ENCODE peak calls at places on chromosomes 11 and 22, in nine cellular contexts. X is lung; V is CD4-positive, CD25-positive, alpha-beta regulatory T cell; I is A549; J is right lobe of liver; H is psoas muscle; Q is IMR-90; A is pancreas; K is spleen. N is an unnamed sample. For H3K4me1, the result is how much of the 10 kb centered on the place peaks cover.

GRCh38 chr11:35041070-35041554 is 97.9 kb upstream of the CD44 start:
- DNase-seq in X (no peak), H (no peak), Q (no peak), J (no peak), V (no peak), I (no peak), A (no peak), K (no peak), N (no peak)

GRCh38 chr11:26276798-26277424 is 55.0 kb upstream of the ANO3 start:
- DNase-seq in K (no peak), I (peak), V (peak), X (peak), J (no peak), Q (peak), A (no peak), H (no peak), N (peak)

GRCh38 chr22:49968831-49969661 is 8.5 kb downstream of the PIM3 start:
- DNase-seq in J (no peak), K (peak), H (peak), I (no peak), Q (no peak), A (peak), X (no peak), V (no peak), N (no peak)

GRCh38 chr11:120808616-120809050 is 215.3 kb upstream of the TBCEL start:
- DNase-seq in K (no peak), Q (no peak), H (no peak), X (no peak), A (no peak), J (peak), V (no peak), I (peak), N (no peak)

GRCh38 chr11:102312656-102313055 is 4.6 kb upstream of the BIRC3 start:
- DNase-seq in V (no peak), I (no peak), H (no peak), J (no peak), A (no peak), X (no peak), K (no peak), Q (peak), N (no peak)

GRCh38 chr22:44538071-44538470 is 40.0 kb upstream of the RTL6 start:
- DNase-seq in I (peak), J (no peak), Q (peak), H (no peak), K (no peak), X (no peak), A (no peak), V (no peak), N (no peak)

GRCh38 chr22:45142376-45142775 is 21.3 kb upstream of the NUP50 start:
- DNase-seq in V (no peak), H (no peak), K (no peak), I (no peak), Q (no peak), X (no peak), J (no peak), A (no peak), N (no peak)

GRCh38 chr22:35230839-35231584 is 26.3 kb upstream of the HMGXB4 start:
- DNase-seq in H (no peak), V (peak), J (no peak), A (no peak), Q (no peak), X (no peak), K (no peak), I (peak), N (peak)

GRCh38 chr11:123576501-123576900 is 77.9 kb downstream of the SCN3B start:
- DNase-seq in X (no peak), K (no peak), H (no peak), V (no peak), I (no peak), Q (no peak), J (no peak), A (no peak), N (no peak)

GRCh38 chr11:86484164-86484794 is 109.6 kb downstream of the CCDC81 start:
- DNase-seq in H (peak), A (no peak), Q (peak), J (no peak), K (no peak), V (no peak), X (no peak), I (peak), N (peak)

GRCh38 chr11:118497831-118498230 is 29.4 kb upstream of the TTC36 start:
- DNase-seq in H (no peak), A (no peak), J (no peak), I (no peak), V (no peak), Q (peak), K (no peak), X (no peak), N (no peak)

GRCh38 chr11:88367310-88367709 is 29.8 kb upstream of the CTSC start:
- DNase-seq in H (no peak), V (no peak), J (no peak), A (no peak), I (no peak), K (no peak), X (no peak), Q (no peak), N (no peak)

DNA sequence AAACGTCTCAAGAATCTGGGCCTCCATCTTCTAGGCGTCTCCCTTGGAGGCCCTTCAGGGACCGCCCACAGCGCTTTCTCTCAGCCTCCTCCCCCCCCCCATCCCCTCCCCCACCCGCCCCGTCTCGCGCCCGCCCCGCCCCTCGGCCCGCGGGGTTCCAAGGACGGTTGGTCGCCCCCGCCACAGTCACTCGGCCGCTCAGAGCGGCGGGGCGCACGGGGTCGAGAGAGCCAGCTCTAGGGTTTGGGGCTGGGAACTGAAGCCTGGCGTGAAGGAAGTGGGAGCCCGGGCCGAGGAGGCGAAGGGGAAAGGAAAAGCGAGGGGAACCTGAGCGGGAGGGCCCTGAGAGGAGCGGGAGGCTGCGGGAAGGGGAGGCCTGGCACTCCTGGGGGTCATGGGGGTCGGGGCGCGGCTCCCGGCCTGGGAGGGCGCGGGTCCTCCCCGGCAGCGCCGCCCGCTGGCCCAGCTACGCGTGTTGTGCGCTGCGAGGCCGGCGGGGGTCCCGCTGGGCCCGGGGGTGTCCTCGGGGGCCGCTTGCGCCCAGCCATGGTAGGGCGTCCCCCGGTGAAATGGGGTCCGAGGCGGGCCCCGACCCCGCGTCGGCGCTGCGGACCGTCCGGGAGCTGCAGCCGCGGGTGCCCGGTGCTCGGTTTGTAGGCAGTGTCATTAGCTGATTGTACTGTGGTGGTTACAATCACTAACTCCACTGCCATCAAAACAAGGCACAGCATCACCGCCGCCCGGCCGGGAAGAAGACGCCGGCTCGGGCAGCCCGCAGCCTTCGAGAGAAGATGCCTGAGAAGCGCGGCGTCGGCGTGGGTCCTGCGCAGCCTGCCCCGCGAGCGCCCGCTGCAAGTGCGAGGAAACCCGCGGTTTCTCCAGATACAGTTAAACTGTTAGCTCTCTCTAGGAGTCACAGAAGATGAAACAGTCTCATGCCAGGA is at the start of gene BTG4:
- DNase-seq in K (no peak), V (peak), A (peak), Q (no peak), X (no peak), J (no peak), H (no peak), I (peak), N (peak)
- H3K4me3 ChIP-seq in K (peak), V (peak), A (peak), Q (peak), X (peak), J (peak), H (peak), I (peak), N (peak)

DNA sequence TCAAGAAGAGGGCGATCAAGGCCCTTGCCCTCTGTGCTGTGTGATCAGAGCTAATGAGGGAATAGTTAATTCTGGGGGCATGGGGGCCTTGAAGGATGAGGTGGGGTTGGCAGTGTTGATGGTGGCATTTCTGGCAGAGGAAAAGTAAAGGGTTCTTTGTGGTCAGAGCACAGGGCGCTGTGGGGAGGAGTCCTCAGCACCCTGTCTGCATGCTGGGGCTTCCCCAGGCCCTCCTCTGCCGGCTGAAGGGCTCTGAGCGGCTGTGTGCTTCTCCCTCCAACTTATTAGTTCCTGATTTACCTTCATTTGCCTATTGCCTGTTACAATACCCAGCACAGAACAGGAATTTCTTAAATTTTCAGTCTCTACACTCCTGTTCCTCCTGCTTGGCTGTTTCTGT is 122.8 kb downstream of the HIPK3 start:
- DNase-seq in A (no peak), K (peak), J (no peak), V (no peak), X (no peak), I (no peak), Q (no peak), H (no peak), N (no peak)
- H3K4me1 ChIP-seq in A (under half), K (under half), J (under half), V (under half), X (under half), I (under half), Q (under half), H (under half), N (under half)

GRCh38 chr11:13964771-13965074 is 2.2 kb downstream of the SPON1 start:
- DNase-seq in Q (no peak), X (no peak), I (no peak), A (no peak), J (no peak), K (no peak), H (no peak), V (no peak), N (no peak)
- H3K4me3 ChIP-seq in Q (no peak), X (peak), I (no peak), A (peak), J (no peak), K (no peak), H (peak), V (no peak), N (no peak)

DNA sequence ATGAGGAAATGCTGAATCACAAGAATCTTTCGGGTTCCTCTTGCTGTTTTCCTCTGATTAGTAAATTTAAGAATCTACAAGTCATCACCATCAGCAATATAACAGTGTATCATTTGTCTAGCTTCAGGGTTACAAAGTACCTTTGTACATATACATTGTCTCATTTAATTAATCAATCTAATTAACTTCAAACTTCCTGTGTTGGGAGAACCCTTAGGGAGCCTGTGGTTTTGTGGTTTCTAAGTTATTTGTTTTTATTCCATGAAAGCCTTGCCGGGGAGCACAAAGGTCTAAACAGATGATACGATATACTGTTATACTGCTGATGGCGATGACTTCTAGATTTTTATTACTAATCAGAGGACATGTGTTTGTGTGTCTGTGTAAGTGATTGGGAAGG is 41.0 kb downstream of the TIMP3 start:
- DNase-seq in J (no peak), X (no peak), H (no peak), K (no peak), V (no peak), A (no peak), I (no peak), Q (peak), N (no peak)
- H3K4me1 ChIP-seq in J (under half), X (under half), H (under half), K (under half), V (under half), A (under half), I (under half), Q (under half), N (under half)

GRCh38 chr11:2989551-2989950 is 2.6 kb downstream of the NAP1L4 start:
- DNase-seq in X (no peak), Q (no peak), H (no peak), K (no peak), V (no peak), A (no peak), I (no peak), J (no peak), N (no peak)
- H3K4me3 ChIP-seq in X (no peak), Q (no peak), H (peak), K (peak), V (peak), A (peak), I (peak), J (no peak), N (peak)

GRCh38 chr11:47390084-47390760 is 11.9 kb upstream of the SPI1 start:
- DNase-seq in A (no peak), I (no peak), Q (no peak), K (peak), H (no peak), J (peak), X (no peak), V (no peak), N (no peak)

GRCh38 chr11:47393163-47394049 is 15.0 kb upstream of the SLC39A13 start:
- DNase-seq in I (no peak), Q (peak), X (no peak), K (peak), A (no peak), H (peak), V (no peak), J (peak), N (no peak)

GRCh38 chr11:47392546-47393162 is 14.3 kb upstream of the SPI1 start:
- DNase-seq in I (no peak), A (no peak), J (no peak), K (no peak), V (no peak), H (no peak), X (no peak), Q (no peak), N (no peak)

GRCh38 chr11:47391077-47391583 is 12.8 kb upstream of the SPI1 start:
- DNase-seq in V (no peak), H (no peak), X (no peak), A (no peak), Q (no peak), I (no peak), K (peak), J (peak), N (no peak)

DNA sequence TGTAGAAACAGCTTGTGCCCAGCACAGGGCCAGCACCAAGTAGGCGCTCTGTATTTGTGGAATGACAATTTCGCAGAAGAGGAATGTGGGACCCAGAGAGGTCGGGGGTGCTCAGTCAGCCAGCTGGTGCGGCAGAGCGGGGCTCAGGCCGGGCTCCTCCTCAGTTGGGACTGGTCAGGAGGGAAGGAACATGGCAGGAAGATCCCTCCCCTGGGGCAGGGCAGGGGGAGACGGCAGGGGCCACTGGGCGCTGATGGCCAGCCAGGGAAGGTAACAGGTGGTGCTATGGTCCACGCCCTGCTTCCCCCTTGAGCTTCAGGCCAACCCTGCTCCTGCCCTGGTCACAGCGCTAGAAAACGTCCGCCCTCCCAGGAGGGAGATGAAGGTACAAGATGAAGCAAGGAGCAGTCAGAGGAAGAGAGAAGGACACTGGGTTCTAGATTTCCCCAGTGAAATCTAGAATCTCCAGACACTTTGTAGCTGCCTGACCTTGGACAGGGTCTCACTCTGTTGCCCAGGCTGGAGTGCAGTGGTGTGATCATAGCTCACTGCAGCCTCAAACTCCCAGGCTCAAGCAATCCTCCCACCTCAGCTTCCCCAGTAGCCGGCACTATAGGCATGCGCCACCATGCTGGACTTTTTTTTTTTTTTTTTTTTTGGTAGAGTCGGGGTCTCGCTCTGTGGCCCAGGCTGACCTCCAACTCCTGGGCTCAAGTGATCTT is 13.5 kb upstream of the SPI1 start:
- DNase-seq in X (no peak), J (peak), H (no peak), V (no peak), K (peak), I (no peak), A (no peak), Q (no peak), N (no peak)
- H3K4me1 ChIP-seq in X (under half), J (under half), H (under half), V (under half), K (half or more), I (under half), A (under half), Q (under half), N (under half)

GRCh38 chr11:125373426-125374391 is 122.4 kb downstream of the FEZ1 start:
- DNase-seq in K (peak), V (no peak), X (peak), I (no peak), A (no peak), H (no peak), Q (peak), J (no peak), N (peak)
- H3K4me3 ChIP-seq in K (no peak), V (no peak), X (no peak), I (no peak), A (no peak), H (no peak), Q (no peak), J (no peak), N (no peak)

GRCh38 chr11:126467471-126467870 is 112.0 kb downstream of the ST3GAL4 start:
- DNase-seq in A (no peak), Q (no peak), H (no peak), J (no peak), X (no peak), V (no peak), I (no peak), K (no peak), N (no peak)
- H3K4me1 ChIP-seq in A (under half), Q (under half), H (under half), J (under half), X (under half), V (under half), I (under half), K (half or more), N (under half)

DNA sequence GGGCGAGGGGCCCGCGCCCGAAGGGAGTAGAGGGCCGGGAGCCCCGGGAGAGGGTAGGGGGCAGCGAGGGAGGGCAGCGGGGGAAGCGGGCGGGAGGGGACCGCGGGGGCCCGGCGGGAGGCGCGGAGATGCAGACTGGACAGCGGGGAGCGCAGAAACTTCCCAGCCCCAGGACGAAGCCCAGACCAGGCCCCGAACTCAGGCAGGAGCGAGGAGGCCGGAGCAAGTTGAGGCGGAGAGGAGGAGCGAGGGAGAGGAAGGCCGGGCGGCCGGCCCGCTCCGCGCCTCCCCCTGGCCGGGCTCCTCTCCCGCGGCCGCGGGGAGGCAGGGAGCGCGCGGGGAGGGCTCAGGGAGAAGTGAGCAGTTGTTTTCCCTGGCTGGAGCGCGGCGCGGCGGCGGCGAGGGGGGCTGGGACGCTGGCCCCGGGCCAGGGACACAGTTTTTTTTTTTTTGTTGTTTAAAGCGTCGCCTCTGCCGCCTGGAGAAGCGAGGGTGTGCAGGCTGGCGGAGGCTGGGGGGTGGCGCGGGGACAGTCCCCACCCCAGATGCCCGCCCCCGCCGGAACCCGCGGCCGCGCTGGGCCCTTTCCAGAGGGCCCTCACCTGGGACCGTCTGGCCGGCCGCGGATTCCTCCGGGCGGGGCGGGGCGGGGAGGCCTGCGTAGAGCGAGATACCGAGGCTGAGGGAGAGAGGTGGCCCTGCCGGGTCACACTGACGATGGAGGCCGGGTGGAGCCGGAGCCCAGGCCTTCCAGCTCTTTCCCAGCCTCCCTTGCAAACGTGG is at the start of gene LTBP3:
- DNase-seq in A (peak), I (peak), H (peak), K (peak), V (peak), Q (peak), J (peak), X (peak), N (peak)
- H3K4me3 ChIP-seq in A (peak), I (peak), H (peak), K (peak), V (peak), Q (peak), J (peak), X (peak), N (peak)

GRCh38 chr11:2534131-2534956 is 89.5 kb downstream of the KCNQ1 start:
- DNase-seq in K (peak), V (no peak), X (no peak), H (peak), A (peak), Q (no peak), J (peak), I (no peak), N (no peak)

GRCh38 chr11:2536440-2536989 is 91.7 kb downstream of the KCNQ1 start:
- DNase-seq in K (peak), I (no peak), V (no peak), A (peak), Q (no peak), H (peak), J (peak), X (no peak), N (no peak)

GRCh38 chr11:2537010-2537695 is 92.3 kb downstream of the KCNQ1 start:
- DNase-seq in X (no peak), A (no peak), V (no peak), H (peak), I (no peak), J (peak), K (peak), Q (no peak), N (no peak)

GRCh38 chr11:2534957-2535672 is 90.3 kb downstream of the KCNQ1 start:
- DNase-seq in H (peak), J (peak), I (no peak), V (no peak), A (peak), X (no peak), Q (no peak), K (peak), N (no peak)

GRCh38 chr11:2535673-2536439 is 91.0 kb downstream of the KCNQ1 start:
- DNase-seq in A (peak), K (peak), I (no peak), X (no peak), V (no peak), J (peak), Q (no peak), H (peak), N (no peak)
- H3K4me1 ChIP-seq in A (under half), K (under half), I (under half), X (under half), V (under half), J (under half), Q (under half), H (under half), N (under half)